ENCODE peak calls at places on chromosomes 3 and 15, in six cellular contexts. One of them, this sample, is unnamed.

GRCh38 chr3:100335137-100335833 is 728 bp downstream of the NIT2 start:
- DNase-seq in heart left ventricle: no peak
- DNase-seq in cardiac muscle cell: no peak
- DNase-seq in tibial artery: no peak
- DNase-seq in pancreas: no peak
- DNase-seq in ovary: no peak
- DNase-seq in this sample: no peak

GRCh38 chr3:194396897-194397756 is 1.9 kb downstream of the GP5 start:
- DNase-seq in heart left ventricle: no peak
- DNase-seq in cardiac muscle cell: no peak
- DNase-seq in tibial artery: no peak
- DNase-seq in pancreas: no peak
- DNase-seq in ovary: no peak
- DNase-seq in this sample: no peak

GRCh38 chr3:101017048-101017447 is 23.8 kb upstream of the ABI3BP start:
- DNase-seq in heart left ventricle: no peak
- DNase-seq in cardiac muscle cell: no peak
- DNase-seq in tibial artery: no peak
- DNase-seq in pancreas: no peak
- DNase-seq in ovary: no peak
- DNase-seq in this sample: no peak

GRCh38 chr15:43187544-43188155 is 2.4 kb downstream of the CCNDBP1 start:
- DNase-seq in heart left ventricle: no peak
- DNase-seq in cardiac muscle cell: peak; percentile 57
- DNase-seq in tibial artery: no peak
- DNase-seq in pancreas: no peak
- DNase-seq in ovary: no peak
- DNase-seq in this sample: no peak

GRCh38 chr3:102733811-102734574 is 299.2 kb downstream of the ZPLD1 start:
- DNase-seq in heart left ventricle: no peak
- DNase-seq in cardiac muscle cell: no peak
- DNase-seq in tibial artery: no peak
- DNase-seq in pancreas: no peak
- DNase-seq in ovary: no peak
- DNase-seq in this sample: no peak

GRCh38 chr3:141660598-141660947 is 77.5 kb upstream of the RNF7 start:
- DNase-seq in heart left ventricle: no peak
- DNase-seq in cardiac muscle cell: no peak
- DNase-seq in tibial artery: no peak
- DNase-seq in pancreas: no peak
- DNase-seq in ovary: no peak
- DNase-seq in this sample: no peak

GRCh38 chr15:44066211-44066827 is 128.8 kb downstream of the FRMD5 start:
- DNase-seq in heart left ventricle: peak; percentile 31
- DNase-seq in cardiac muscle cell: peak; percentile 89
- DNase-seq in tibial artery: no peak
- DNase-seq in pancreas: peak; percentile 33
- DNase-seq in ovary: no peak
- DNase-seq in this sample: no peak

GRCh38 chr3:44970916-44971490 is 5.0 kb downstream of the ZDHHC3 start:
- DNase-seq in heart left ventricle: no peak
- DNase-seq in cardiac muscle cell: no peak
- DNase-seq in tibial artery: no peak
- DNase-seq in pancreas: no peak
- DNase-seq in ovary: no peak
- DNase-seq in this sample: no peak

GRCh38 chr3:88773766-88774165 is 333.7 kb upstream of the EPHA3 start:
- DNase-seq in heart left ventricle: no peak
- DNase-seq in cardiac muscle cell: no peak
- DNase-seq in tibial artery: no peak
- DNase-seq in pancreas: no peak
- DNase-seq in ovary: no peak
- DNase-seq in this sample: no peak

GRCh38 chr15:39623550-39623931 is 42.7 kb downstream of the THBS1 start:
- DNase-seq in heart left ventricle: no peak
- DNase-seq in cardiac muscle cell: no peak
- DNase-seq in tibial artery: no peak
- DNase-seq in pancreas: no peak
- DNase-seq in ovary: no peak
- DNase-seq in this sample: no peak

GRCh38 chr3:184525337-184526157 is 36.0 kb upstream of the EPHB3 start:
- DNase-seq in heart left ventricle: no peak
- DNase-seq in cardiac muscle cell: peak; percentile 39
- DNase-seq in tibial artery: no peak
- DNase-seq in pancreas: peak; percentile 18
- DNase-seq in ovary: peak; percentile 27
- DNase-seq in this sample: no peak

GRCh38 chr15:64717735-64718495 is 57.5 kb downstream of the RBPMS2 start:
- DNase-seq in heart left ventricle: peak; percentile 62
- DNase-seq in cardiac muscle cell: no peak
- DNase-seq in tibial artery: no peak
- DNase-seq in pancreas: no peak
- DNase-seq in ovary: no peak
- DNase-seq in this sample: no peak

GRCh38 chr3:50600841-50601591 is 10.6 kb downstream of the CISH start:
- DNase-seq in heart left ventricle: peak; percentile 95
- DNase-seq in cardiac muscle cell: peak; percentile 91
- DNase-seq in tibial artery: peak; percentile 98
- DNase-seq in pancreas: peak; percentile 100
- DNase-seq in ovary: peak; percentile 97
- DNase-seq in this sample: peak; percentile 99

GRCh38 chr15:70879386-70879785 is 12.8 kb downstream of the THAP10 start:
- DNase-seq in heart left ventricle: no peak
- DNase-seq in cardiac muscle cell: no peak
- DNase-seq in tibial artery: no peak
- DNase-seq in pancreas: no peak
- DNase-seq in ovary: no peak
- DNase-seq in this sample: no peak

GRCh38 chr3:119497824-119498187 is 541 bp upstream of the TIMMDC1 start:
- DNase-seq in heart left ventricle: no peak
- DNase-seq in cardiac muscle cell: peak; percentile 16
- DNase-seq in tibial artery: no peak
- DNase-seq in pancreas: peak; percentile 19
- DNase-seq in ovary: peak; percentile 11
- DNase-seq in this sample: no peak

GRCh38 chr15:81869161-81869928 is 176.5 kb downstream of the MEX3B start:
- DNase-seq in heart left ventricle: no peak
- DNase-seq in cardiac muscle cell: no peak
- DNase-seq in tibial artery: no peak
- DNase-seq in pancreas: no peak
- DNase-seq in ovary: no peak
- DNase-seq in this sample: no peak

GRCh38 chr3:43394071-43394501 is 107.7 kb downstream of the SNRK start:
- DNase-seq in heart left ventricle: peak; percentile 87
- DNase-seq in cardiac muscle cell: no peak
- DNase-seq in tibial artery: peak; percentile 48
- DNase-seq in pancreas: peak; percentile 16
- DNase-seq in ovary: no peak
- DNase-seq in this sample: peak; percentile 33

GRCh38 chr3:172063456-172064432 is 24.4 kb downstream of the FNDC3B start:
- DNase-seq in heart left ventricle: no peak
- DNase-seq in cardiac muscle cell: no peak
- DNase-seq in tibial artery: no peak
- DNase-seq in pancreas: no peak
- DNase-seq in ovary: no peak
- DNase-seq in this sample: no peak

GRCh38 chr3:172067837-172068440 is 28.6 kb downstream of the FNDC3B start:
- DNase-seq in heart left ventricle: no peak
- DNase-seq in cardiac muscle cell: no peak
- DNase-seq in tibial artery: no peak
- DNase-seq in pancreas: no peak
- DNase-seq in ovary: no peak
- DNase-seq in this sample: no peak

GRCh38 chr3:172066880-172067778 is 27.8 kb downstream of the FNDC3B start:
- DNase-seq in heart left ventricle: no peak
- DNase-seq in cardiac muscle cell: no peak
- DNase-seq in tibial artery: no peak
- DNase-seq in pancreas: no peak
- DNase-seq in ovary: no peak
- DNase-seq in this sample: no peak

GRCh38 chr3:172065534-172065933 is 26.2 kb downstream of the FNDC3B start:
- DNase-seq in heart left ventricle: no peak
- DNase-seq in cardiac muscle cell: no peak
- DNase-seq in tibial artery: no peak
- DNase-seq in pancreas: peak; percentile 44
- DNase-seq in ovary: no peak
- DNase-seq in this sample: no peak

GRCh38 chr3:172065967-172066762 is 26.8 kb downstream of the FNDC3B start:
- DNase-seq in heart left ventricle: no peak
- DNase-seq in cardiac muscle cell: no peak
- DNase-seq in tibial artery: no peak
- DNase-seq in pancreas: peak; percentile 34
- DNase-seq in ovary: no peak
- DNase-seq in this sample: no peak
- H3K4me3 ChIP-seq in heart left ventricle: no peak overlapping the region
- H3K4me3 ChIP-seq in cardiac muscle cell: no peak overlapping the region
- H3K4me3 ChIP-seq in tibial artery: no peak overlapping the region
- H3K4me3 ChIP-seq in pancreas: no peak overlapping the region
- H3K4me3 ChIP-seq in ovary: no peak overlapping the region
- H3K4me3 ChIP-seq in this sample: no peak overlapping the region

GRCh38 chr3:159486580-159486979 is 502.1 kb upstream of the IL12A start:
- DNase-seq in heart left ventricle: no peak
- DNase-seq in cardiac muscle cell: no peak
- DNase-seq in tibial artery: no peak
- DNase-seq in pancreas: no peak
- DNase-seq in ovary: no peak
- DNase-seq in this sample: no peak
- TF ChIP-seq CTCF in heart left ventricle: no peak
- TF ChIP-seq CTCF in cardiac muscle cell: peak; percentile 10
- TF ChIP-seq CTCF in tibial artery: no peak
- TF ChIP-seq CTCF in pancreas: no peak
- TF ChIP-seq CTCF in ovary: no peak
- TF ChIP-seq CTCF in this sample: no peak

GRCh38 chr15:53539878-53540277 is 219.6 kb downstream of the WDR72 start:
- DNase-seq in heart left ventricle: no peak
- DNase-seq in cardiac muscle cell: no peak
- DNase-seq in tibial artery: no peak
- DNase-seq in pancreas: no peak
- DNase-seq in ovary: no peak
- DNase-seq in this sample: no peak
- H3K4me3 ChIP-seq in heart left ventricle: no peak overlapping the region
- H3K4me3 ChIP-seq in cardiac muscle cell: peak overlapping the region; percentile 43
- H3K4me3 ChIP-seq in tibial artery: no peak overlapping the region
- H3K4me3 ChIP-seq in pancreas: no peak overlapping the region
- H3K4me3 ChIP-seq in ovary: no peak overlapping the region
- H3K4me3 ChIP-seq in this sample: no peak overlapping the region

GRCh38 chr15:101017041-101017754 is 98.0 kb downstream of the LRRK1 start:
- DNase-seq in heart left ventricle: no peak
- DNase-seq in cardiac muscle cell: peak; percentile 43
- DNase-seq in tibial artery: no peak
- DNase-seq in pancreas: no peak
- DNase-seq in ovary: no peak
- DNase-seq in this sample: peak; percentile 75
- TF ChIP-seq CTCF in heart left ventricle: no peak
- TF ChIP-seq CTCF in cardiac muscle cell: peak; percentile 28
- TF ChIP-seq CTCF in tibial artery: no peak
- TF ChIP-seq CTCF in pancreas: no peak
- TF ChIP-seq CTCF in ovary: no peak
- TF ChIP-seq CTCF in this sample: no peak

GRCh38 chr15:31237042-31237324 is 89.7 kb upstream of the KLF13 start:
- DNase-seq in heart left ventricle: no peak
- DNase-seq in cardiac muscle cell: no peak
- DNase-seq in tibial artery: no peak
- DNase-seq in pancreas: no peak
- DNase-seq in ovary: no peak
- DNase-seq in this sample: no peak
- H3K4me3 ChIP-seq in heart left ventricle: no peak overlapping the region
- H3K4me3 ChIP-seq in cardiac muscle cell: no peak overlapping the region
- H3K4me3 ChIP-seq in tibial artery: no peak overlapping the region
- H3K4me3 ChIP-seq in pancreas: no peak overlapping the region
- H3K4me3 ChIP-seq in ovary: no peak overlapping the region
- H3K4me3 ChIP-seq in this sample: no peak overlapping the region

GRCh38 chr15:53230473-53230872 is 440.3 kb upstream of the ONECUT1 start:
- DNase-seq in heart left ventricle: no peak
- DNase-seq in cardiac muscle cell: no peak
- DNase-seq in tibial artery: no peak
- DNase-seq in pancreas: no peak
- DNase-seq in ovary: no peak
- DNase-seq in this sample: no peak
- TF ChIP-seq CTCF in heart left ventricle: no peak
- TF ChIP-seq CTCF in cardiac muscle cell: no peak
- TF ChIP-seq CTCF in tibial artery: no peak
- TF ChIP-seq CTCF in pancreas: no peak
- TF ChIP-seq CTCF in ovary: no peak
- TF ChIP-seq CTCF in this sample: no peak

GRCh38 chr3:56915969-56916586 is 114.3 kb upstream of the ARHGEF3 start:
- DNase-seq in heart left ventricle: peak; percentile 36
- DNase-seq in cardiac muscle cell: peak; percentile 67
- DNase-seq in tibial artery: peak; percentile 34
- DNase-seq in pancreas: no peak
- DNase-seq in ovary: no peak
- DNase-seq in this sample: no peak
- H3K4me3 ChIP-seq in heart left ventricle: peak overlapping the region; percentile 46
- H3K4me3 ChIP-seq in cardiac muscle cell: no peak overlapping the region
- H3K4me3 ChIP-seq in tibial artery: peak overlapping the region; percentile 7
- H3K4me3 ChIP-seq in pancreas: peak overlapping the region; percentile 25
- H3K4me3 ChIP-seq in ovary: no peak overlapping the region
- H3K4me3 ChIP-seq in this sample: no peak overlapping the region

GRCh38 chr3:131142580-131142979 is 115.9 kb downstream of the NEK11 start:
- DNase-seq in heart left ventricle: no peak
- DNase-seq in cardiac muscle cell: no peak
- DNase-seq in tibial artery: no peak
- DNase-seq in pancreas: no peak
- DNase-seq in ovary: no peak
- DNase-seq in this sample: no peak
- TF ChIP-seq CTCF in heart left ventricle: no peak
- TF ChIP-seq CTCF in cardiac muscle cell: peak; percentile 26
- TF ChIP-seq CTCF in tibial artery: no peak
- TF ChIP-seq CTCF in pancreas: no peak
- TF ChIP-seq CTCF in ovary: no peak
- TF ChIP-seq CTCF in this sample: no peak

This sample was measured in lower leg skin.